ENCODE peak calls at places on chromosomes 13 and 19, in seven cellular contexts. P, Y, C, M, K, J and U are unnamed samples.

GRCh38 chr19:6501740-6502648 is at the start of gene TUBB4A:
- DNase-seq in J (no peak), Y (no peak), P (no peak), C (peak; percentile 77), M (no peak), K (no peak), U (no peak)

GRCh38 chr13:97310809-97311436 is 88.8 kb downstream of the MBNL2 start:
- DNase-seq in K (no peak), M (peak; percentile 38), C (no peak), J (no peak), P (no peak), Y (no peak), U (no peak)

GRCh38 chr13:56351041-56351440 is 789.7 kb upstream of the PRR20A start:
- DNase-seq in J (no peak), C (no peak), K (no peak), M (no peak), P (no peak), Y (no peak), U (no peak)

GRCh38 chr19:46670874-46671273 is 9.9 kb upstream of the DACT3 start:
- DNase-seq in M (no peak), P (no peak), K (no peak), C (no peak), Y (no peak), J (no peak), U (no peak)

GRCh38 chr19:58476498-58477015 is 405 bp downstream of the ZNF446 start:
- DNase-seq in K (no peak), C (no peak), Y (no peak), P (no peak), J (no peak), M (peak; percentile 12), U (no peak)

GRCh38 chr13:25857830-25858229 is 194.0 kb downstream of the SHISA2 start:
- DNase-seq in C (no peak), K (no peak), J (no peak), P (no peak), M (no peak), Y (no peak), U (no peak)

GRCh38 chr13:97359181-97360057 is 74.5 kb upstream of the RAP2A start:
- DNase-seq in K (peak; percentile 28), M (peak; percentile 63), C (no peak), P (peak; percentile 11), J (peak; percentile 13), Y (peak; percentile 84), U (peak; percentile 59)

GRCh38 chr13:80572867-80573266 is 231.9 kb upstream of the SPRY2 start:
- DNase-seq in Y (no peak), K (no peak), J (no peak), M (no peak), P (no peak), C (no peak), U (no peak)

GRCh38 chr19:21851596-21852345 is 15.8 kb upstream of the ZNF43 start:
- DNase-seq in Y (peak; percentile 96), K (peak; percentile 82), M (peak; percentile 95), C (peak; percentile 87), J (peak; percentile 71), P (peak; percentile 85), U (peak; percentile 95)

GRCh38 chr13:42880241-42880640 is 98.9 kb downstream of the FAM216B start:
- DNase-seq in K (no peak), M (no peak), C (no peak), P (no peak), J (no peak), Y (no peak), U (no peak)

GRCh38 chr13:21557995-21558394 is 46.0 kb downstream of the MICU2 start:
- DNase-seq in J (no peak), Y (no peak), C (no peak), M (no peak), P (no peak), K (no peak), U (no peak)

GRCh38 chr13:22040810-22041364 is 370.0 kb downstream of the FGF9 start:
- DNase-seq in J (no peak), C (no peak), K (no peak), Y (no peak), M (no peak), P (no peak), U (no peak)

GRCh38 chr19:10602330-10603083 is 15.4 kb upstream of the AP1M2 start:
- DNase-seq in K (peak; percentile 9), Y (peak; percentile 76), P (peak; percentile 73), J (peak; percentile 85), M (peak; percentile 50), C (peak; percentile 65), U (peak; percentile 63)

GRCh38 chr13:24293761-24294160 is 15.6 kb upstream of the C1QTNF9 start:
- DNase-seq in K (no peak), C (no peak), M (no peak), J (no peak), Y (no peak), P (no peak), U (no peak)

GRCh38 chr19:1105873-1106840 is 2.4 kb downstream of the GPX4 start:
- DNase-seq in Y (no peak), M (no peak), J (no peak), C (no peak), P (no peak), K (no peak), U (no peak)

GRCh38 chr13:33229446-33230177 is 55.9 kb downstream of the STARD13 start:
- DNase-seq in K (no peak), Y (peak; percentile 30), P (no peak), C (peak; percentile 59), J (no peak), M (no peak), U (no peak)

GRCh38 chr13:111337206-111337605 is 16.8 kb downstream of the TEX29 start:
- DNase-seq in P (no peak), K (no peak), Y (no peak), C (no peak), M (no peak), J (no peak), U (peak; percentile 48)

GRCh38 chr19:18128044-18128443 is 24.9 kb upstream of the PIK3R2 start:
- DNase-seq in K (no peak), P (no peak), C (no peak), J (no peak), M (no peak), Y (no peak), U (no peak)

GRCh38 chr13:77674802-77675201 is 22.7 kb upstream of the SLAIN1 start:
- DNase-seq in J (no peak), C (no peak), K (no peak), P (no peak), Y (no peak), M (no peak), U (no peak)

GRCh38 chr19:13347351-13347750 is 158.9 kb downstream of the CACNA1A start:
- DNase-seq in M (no peak), K (no peak), J (no peak), C (no peak), Y (no peak), P (no peak), U (no peak)

GRCh38 chr19:39083983-39084731 is at the start of gene ACP7:
- DNase-seq in K (no peak), M (no peak), J (no peak), C (peak; percentile 33), Y (no peak), P (no peak), U (no peak)

GRCh38 chr13:27423333-27423732 is 1.1 kb upstream of the GTF3A start:
- DNase-seq in J (no peak), P (no peak), C (no peak), M (no peak), K (no peak), Y (no peak), U (no peak)

GRCh38 chr19:21151460-21151859 is 9.6 kb downstream of the ZNF431 start:
- DNase-seq in K (no peak), P (no peak), C (no peak), J (no peak), Y (no peak), M (no peak), U (no peak)

GRCh38 chr19:10191347-10191746 is 3.4 kb downstream of the DNMT1 start:
- DNase-seq in K (no peak), P (no peak), M (no peak), J (no peak), C (no peak), Y (peak; percentile 51), U (peak; percentile 88)

GRCh38 chr19:3282155-3282554 is 57.7 kb downstream of the CELF5 start:
- DNase-seq in Y (no peak), K (no peak), M (no peak), C (no peak), J (no peak), P (no peak), U (no peak)

GRCh38 chr19:15155296-15155695 is 45.5 kb downstream of the NOTCH3 start:
- DNase-seq in M (no peak), C (no peak), P (no peak), J (no peak), K (no peak), Y (no peak), U (no peak)

GRCh38 chr19:17441241-17442135 is 7.0 kb downstream of the TMEM221 start:
- DNase-seq in K (no peak), J (no peak), M (no peak), Y (no peak), P (no peak), C (no peak), U (no peak)

GRCh38 chr19:10388957-10389356 is 8.6 kb upstream of the TYK2 start:
- DNase-seq in J (peak; percentile 80), C (peak; percentile 36), P (peak; percentile 76), M (peak; percentile 58), K (peak; percentile 23), Y (peak; percentile 99), U (peak; percentile 46)

GRCh38 chr19:3586124-3586626 is 897 bp downstream of the GIPC3 start:
- DNase-seq in K (no peak), J (no peak), M (no peak), P (no peak), Y (no peak), C (no peak), U (no peak)

GRCh38 chr13:79533781-79534400 is 52.9 kb downstream of the NDFIP2 start:
- DNase-seq in M (no peak), J (no peak), C (no peak), P (no peak), K (no peak), Y (no peak), U (no peak)